ENCODE peak calls at places on chromosome 19, in four cellular contexts. U, K, X and I are unnamed samples.

GRCh38 chr19:11152318-11153062 is 3.1 kb downstream of the SPC24 start:
- DNase-seq in U (peak; percentile 96), K (no peak), X (peak; percentile 41), I (no peak)

GRCh38 chr19:30444686-30445232 is 72.6 kb downstream of the ZNF536 start:
- DNase-seq in U (no peak), K (no peak), X (no peak), I (no peak)

GRCh38 chr19:30942636-30943035 is 406.6 kb downstream of the TSHZ3 start:
- DNase-seq in U (no peak), K (no peak), X (no peak), I (no peak)

GRCh38 chr19:19514215-19514633 is 1.1 kb downstream of the TSSK6 start:
- DNase-seq in U (peak; percentile 66), K (no peak), X (no peak), I (peak; percentile 62)

GRCh38 chr19:6588508-6589345 is 2.2 kb downstream of the CD70 start:
- DNase-seq in U (no peak), K (no peak), X (no peak), I (no peak)

GRCh38 chr19:35351441-35352176 is 3.9 kb downstream of the FFAR1 start:
- DNase-seq in U (no peak), K (no peak), X (no peak), I (peak; percentile 40)

GRCh38 chr19:34969721-34970120 is 5.7 kb upstream of the ZNF792 start:
- DNase-seq in U (no peak), K (no peak), X (no peak), I (no peak)

GRCh38 chr19:38079926-38080380 is 144.1 kb downstream of the DPF1 start:
- DNase-seq in U (peak; percentile 92), K (no peak), X (peak; percentile 69), I (no peak)

GRCh38 chr19:38034153-38034835 is 127.3 kb downstream of the SIPA1L3 start:
- DNase-seq in U (peak; percentile 57), K (no peak), X (no peak), I (no peak)

GRCh38 chr19:35310331-35310730 is 18.4 kb downstream of the MAG start:
- DNase-seq in U (no peak), K (no peak), X (no peak), I (no peak)

GRCh38 chr19:21569497-21569870 is 64.1 kb downstream of the ZNF429 start:
- DNase-seq in U (peak; percentile 6), K (no peak), X (no peak), I (peak; percentile 61)

GRCh38 chr19:20482721-20483120 is 82.9 kb downstream of the ZNF737 start:
- DNase-seq in U (no peak), K (peak; percentile 62), X (no peak), I (no peak)

GRCh38 chr19:17041994-17042393 is 15.4 kb upstream of the CPAMD8 start:
- DNase-seq in U (peak; percentile 78), K (no peak), X (no peak), I (no peak)

GRCh38 chr19:33654840-33655508 is 33.2 kb downstream of the CHST8 start:
- DNase-seq in U (no peak), K (no peak), X (no peak), I (no peak)

GRCh38 chr19:19405919-19406877 is 723 bp downstream of the GATAD2A start:
- DNase-seq in U (peak; percentile 73), K (peak; percentile 60), X (peak; percentile 50), I (no peak)

GRCh38 chr19:50501568-50502475 is 9.2 kb downstream of the JOSD2 start:
- DNase-seq in U (no peak), K (no peak), X (no peak), I (no peak)

GRCh38 chr19:13906525-13906904 is 514 bp downstream of the CC2D1A start:
- DNase-seq in U (no peak), K (no peak), X (peak; percentile 35), I (no peak)

GRCh38 chr19:31347356-31347755 is 1.9 kb downstream of the TSHZ3 start:
- DNase-seq in U (no peak), K (no peak), X (no peak), I (no peak)

GRCh38 chr19:33429891-33430673 is 56.6 kb downstream of the CEBPG start:
- DNase-seq in U (no peak), K (peak; percentile 57), X (no peak), I (no peak)

GRCh38 chr19:12974301-12975220 is 5.2 kb downstream of the DAND5 start:
- DNase-seq in U (no peak), K (no peak), X (no peak), I (no peak)

GRCh38 chr19:37975596-37976515 is 68.8 kb downstream of the SIPA1L3 start:
- DNase-seq in U (no peak), K (no peak), X (no peak), I (no peak)

GRCh38 chr19:1734328-1734966 is 18.9 kb upstream of the ONECUT3 start:
- DNase-seq in U (no peak), K (no peak), X (no peak), I (no peak)

DNA sequence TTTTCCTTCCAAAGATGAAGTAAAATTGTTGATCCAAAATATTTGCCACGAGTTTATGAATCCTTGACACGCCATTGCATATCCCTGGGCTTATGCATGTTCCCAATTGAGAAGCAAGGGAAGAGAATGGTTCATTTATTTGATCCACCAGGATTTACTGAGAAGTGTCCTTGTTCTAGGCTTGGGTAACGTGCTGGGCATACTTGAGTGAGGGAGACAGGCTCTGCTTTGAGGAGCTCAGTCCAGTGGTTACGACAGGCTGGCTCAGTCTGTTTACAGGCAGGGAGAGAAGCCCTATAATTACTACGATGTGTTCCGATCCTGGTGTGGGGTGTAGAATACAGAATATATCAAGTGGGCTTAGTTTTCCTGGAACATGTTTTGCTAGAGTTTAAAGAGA is 6.3 kb upstream of the PNMA8C start:
- DNase-seq in U (no peak), K (no peak), X (no peak), I (peak; percentile 80)
- H3K4me3 ChIP-seq in U (no peak overlapping the region), K (no peak overlapping the region), X (no peak overlapping the region), I (no peak overlapping the region)

DNA sequence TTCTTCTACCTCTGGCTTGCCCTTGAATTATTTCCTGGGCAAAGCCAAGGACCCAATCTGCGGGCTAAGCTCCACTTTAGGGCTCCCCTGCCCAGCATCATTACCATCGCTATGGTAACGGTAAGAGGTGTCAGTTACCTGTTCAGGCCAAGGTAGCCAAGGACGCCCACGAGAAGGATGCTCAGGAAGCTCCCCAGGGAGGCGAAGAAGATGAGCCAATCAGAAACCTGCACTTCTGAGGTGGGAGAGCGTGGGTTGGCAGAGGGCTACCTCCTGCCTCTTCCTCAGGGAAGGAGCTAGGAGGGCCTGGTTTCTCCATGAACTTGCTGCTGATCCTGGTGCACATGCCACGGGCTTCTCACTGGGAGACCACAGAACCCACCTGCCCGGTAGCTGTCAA is 24.7 kb downstream of the IL12RB1 start:
- DNase-seq in U (no peak), K (no peak), X (no peak), I (no peak)
- H3K4me3 ChIP-seq in U (no peak overlapping the region), K (no peak overlapping the region), X (no peak overlapping the region), I (no peak overlapping the region)

DNA sequence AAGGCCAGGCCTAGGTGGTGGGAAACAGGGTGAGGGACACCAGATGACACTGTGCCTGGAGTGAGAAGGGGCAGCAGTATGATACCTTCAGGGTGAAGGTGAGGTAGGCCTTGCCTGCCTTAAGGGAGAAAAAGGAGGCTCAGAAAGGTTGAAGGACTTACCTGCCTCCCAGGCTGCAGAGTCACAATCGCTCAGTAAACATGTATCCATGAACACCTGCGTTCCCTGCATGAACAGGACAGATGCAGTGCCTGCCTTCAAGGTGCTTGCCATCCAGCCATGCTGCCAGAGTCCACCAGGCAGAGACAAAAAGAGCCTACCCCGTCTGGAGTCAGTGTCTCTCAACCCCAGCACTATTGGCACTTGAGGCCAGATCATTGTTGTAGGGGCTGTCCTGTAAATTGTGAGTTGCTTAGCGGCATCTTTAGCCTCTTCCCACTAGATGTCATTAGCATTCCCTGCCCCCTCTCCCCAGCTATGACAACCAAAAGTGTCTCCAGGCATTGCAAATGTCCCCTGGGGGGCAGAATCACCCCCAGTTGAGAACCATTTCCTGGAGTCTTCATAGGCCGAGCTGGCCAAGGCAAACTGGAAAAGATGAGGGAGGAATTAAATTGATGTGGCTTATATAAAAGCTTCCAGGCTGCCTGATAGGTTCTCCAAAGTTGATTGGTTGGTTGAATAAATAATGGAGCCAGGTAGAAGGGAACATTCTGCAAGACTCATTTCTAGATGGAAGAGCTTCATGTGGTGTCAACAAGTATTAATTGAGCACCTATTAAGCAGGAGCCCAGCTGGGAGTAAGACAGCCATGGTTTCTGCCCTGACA is 1.7 kb downstream of the MAP3K10 start:
- DNase-seq in U (no peak), K (no peak), X (no peak), I (no peak)
- H3K4me3 ChIP-seq in U (no peak overlapping the region), K (no peak overlapping the region), X (no peak overlapping the region), I (peak overlapping the region; percentile 97)

DNA sequence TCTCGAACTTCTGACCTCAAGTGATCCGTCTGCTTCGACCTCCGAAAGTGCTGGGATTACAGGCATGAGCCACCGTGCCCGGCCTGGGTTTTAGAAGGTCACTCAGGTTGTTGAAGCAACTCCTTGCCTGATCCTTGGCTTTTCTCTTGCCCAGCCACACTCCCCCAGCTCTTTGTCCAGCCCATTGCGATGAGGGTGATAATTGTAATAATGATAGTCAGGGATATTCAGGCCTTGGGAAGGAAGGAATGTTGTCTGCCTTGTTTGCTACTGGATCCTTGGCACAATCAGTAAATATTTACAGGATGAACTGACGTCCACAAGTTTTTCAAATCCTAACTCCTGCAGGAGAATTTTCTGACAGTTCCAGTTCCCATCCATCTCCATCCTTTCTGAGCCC is 1.8 kb downstream of the THOP1 start:
- DNase-seq in U (no peak), K (no peak), X (no peak), I (no peak)
- H3K4me3 ChIP-seq in U (no peak overlapping the region), K (no peak overlapping the region), X (no peak overlapping the region), I (no peak overlapping the region)

GRCh38 chr19:46112527-46112926 is 12.0 kb downstream of the IGFL3 start:
- DNase-seq in U (no peak), K (no peak), X (no peak), I (no peak)
- H3K4me3 ChIP-seq in U (no peak overlapping the region), K (no peak overlapping the region), X (no peak overlapping the region), I (no peak overlapping the region)

DNA sequence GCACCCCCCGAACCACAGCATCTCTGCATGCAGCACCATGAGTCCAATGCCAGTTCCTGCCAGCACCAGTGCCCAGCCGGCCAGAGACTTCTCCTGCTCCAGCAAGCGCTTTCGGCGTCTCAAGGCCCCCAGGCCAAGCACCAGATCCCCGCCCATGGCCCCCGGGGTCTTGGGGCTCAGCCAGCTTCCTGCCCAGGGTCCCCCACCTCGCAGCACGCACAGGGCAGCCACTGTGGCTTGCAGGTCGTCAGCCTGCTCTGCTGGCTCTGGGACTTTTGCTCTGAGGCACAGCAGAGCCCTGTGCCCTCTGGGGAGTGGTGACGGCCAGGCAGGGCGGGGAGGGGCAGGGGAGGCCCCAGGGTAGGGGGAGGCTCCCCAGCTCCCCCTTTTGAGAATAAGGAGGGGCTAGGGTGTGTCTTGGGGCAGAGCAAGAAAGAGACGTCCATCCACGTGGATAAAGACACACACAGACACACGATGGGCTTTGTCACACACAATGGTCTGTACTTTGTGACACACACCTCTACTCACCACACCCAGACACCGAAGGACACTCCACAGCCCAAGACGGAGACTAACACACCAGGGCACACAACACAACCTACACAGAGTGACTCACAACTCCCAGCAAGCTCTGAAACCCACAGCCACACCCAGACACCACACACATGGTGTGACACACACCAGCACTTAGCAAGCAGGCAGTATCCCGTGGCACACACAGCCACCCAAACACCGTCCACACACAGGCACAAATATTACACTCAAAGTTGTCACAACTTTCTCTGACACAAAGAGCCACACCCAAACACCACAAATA is at the start of gene KCNN4:
- DNase-seq in U (peak; percentile 87), K (peak; percentile 72), X (peak; percentile 96), I (no peak)
- H3K4me3 ChIP-seq in U (no peak within 1 kb of the TSS), K (peak within 1 kb of the TSS; percentile 49), X (peak within 1 kb of the TSS; percentile 84), I (no peak within 1 kb of the TSS)

GRCh38 chr19:8210660-8211101 is 1.5 kb downstream of the CERS4 start:
- DNase-seq in U (no peak), K (no peak), X (no peak), I (no peak)
- H3K4me3 ChIP-seq in U (no peak overlapping the region), K (peak overlapping the region; percentile 75), X (no peak overlapping the region), I (peak overlapping the region; percentile 87)